ENCODE peak calls at places on chromosomes 12 and 14, in four cellular contexts. B, Z, F and I are unnamed samples.

GRCh38 chr14:100669011-100669412 is 57.7 kb upstream of the DLK1 start:
- DNase-seq in B (no peak), Z (no peak), F (no peak), I (no peak)

GRCh38 chr14:73763396-73763795 is 49.2 kb upstream of the PNMA1 start:
- DNase-seq in B (peak), Z (no peak), F (no peak), I (no peak)

GRCh38 chr12:51533799-51534198 is 57.2 kb upstream of the SCN8A start:
- DNase-seq in B (no peak), Z (no peak), F (no peak), I (no peak)

GRCh38 chr14:31990959-31991541 is 86.1 kb upstream of the ARHGAP5 start:
- DNase-seq in B (peak), Z (no peak), F (no peak), I (no peak)

GRCh38 chr12:53480425-53481107 is 18.7 kb downstream of the MAP3K12 start:
- DNase-seq in B (no peak), Z (no peak), F (no peak), I (no peak)

GRCh38 chr14:90691627-90692026 is 124.6 kb downstream of the TTC7B start:
- DNase-seq in B (no peak), Z (no peak), F (no peak), I (no peak)

GRCh38 chr12:49293056-49293956 is 1.6 kb upstream of the PRPH start:
- DNase-seq in B (no peak), Z (no peak), F (no peak), I (peak)

GRCh38 chr12:54036620-54037359 is 3.9 kb downstream of the HOXC5 start:
- DNase-seq in B (no peak), Z (no peak), F (no peak), I (no peak)

GRCh38 chr12:50661300-50662120 is 102.4 kb upstream of the ATF1 start:
- DNase-seq in B (no peak), Z (no peak), F (peak), I (no peak)

GRCh38 chr12:107319536-107320030 is 226.2 kb upstream of the CRY1 start:
- DNase-seq in B (no peak), Z (no peak), F (no peak), I (no peak)

GRCh38 chr12:42235426-42235825 is 2.6 kb downstream of the YAF2 start:
- DNase-seq in B (no peak), Z (no peak), F (no peak), I (no peak)

GRCh38 chr14:105448706-105449111 is 25.9 kb upstream of the CRIP2 start:
- DNase-seq in B (peak), Z (peak), F (no peak), I (peak)

GRCh38 chr12:6056406-6057211 is 67.9 kb downstream of the VWF start:
- DNase-seq in B (peak), Z (peak), F (no peak), I (peak)

GRCh38 chr14:105185001-105185400 is 3.9 kb upstream of the NUDT14 start:
- DNase-seq in B (no peak), Z (no peak), F (no peak), I (no peak)

GRCh38 chr12:46515829-46516228 is 143.3 kb upstream of the SLC38A2 start:
- DNase-seq in B (no peak), Z (no peak), F (no peak), I (no peak)

GRCh38 chr12:26188132-26188531 is 7.2 kb upstream of the SSPN start:
- DNase-seq in B (no peak), Z (no peak), F (no peak), I (no peak)

GRCh38 chr14:35851823-35852222 is 25.7 kb downstream of the BRMS1L start:
- DNase-seq in B (no peak), Z (no peak), F (no peak), I (no peak)

GRCh38 chr14:76768201-76768656 is 7.0 kb downstream of the VASH1 start:
- DNase-seq in B (no peak), Z (peak), F (peak), I (no peak)

GRCh38 chr12:1870998-1871917 is 47.2 kb downstream of the CACNA2D4 start:
- DNase-seq in B (no peak), Z (no peak), F (no peak), I (no peak)

GRCh38 chr12:73418541-73418940 is 1119.1 kb upstream of the ATXN7L3B start:
- DNase-seq in B (no peak), Z (no peak), F (no peak), I (no peak)

GRCh38 chr14:99581371-99581770 is 22.6 kb downstream of the CCDC85C start:
- DNase-seq in B (no peak), Z (no peak), F (no peak), I (no peak)

GRCh38 chr12:130504110-130504835 is 166.6 kb downstream of the PIWIL1 start:
- DNase-seq in B (no peak), Z (no peak), F (no peak), I (no peak)

GRCh38 chr12:20366776-20367409 is 1.4 kb upstream of the PDE3A start:
- DNase-seq in B (no peak), Z (no peak), F (no peak), I (no peak)

GRCh38 chr14:105536691-105537579 is 10.6 kb downstream of the TMEM121 start:
- DNase-seq in B (no peak), Z (no peak), F (no peak), I (no peak)

GRCh38 chr14:104355949-104356737 is 217.8 kb downstream of the KIF26A start:
- DNase-seq in B (no peak), Z (no peak), F (no peak), I (no peak)

GRCh38 chr12:124967016-124967739 is 21.8 kb downstream of the DHX37 start:
- DNase-seq in B (no peak), Z (no peak), F (no peak), I (no peak)

GRCh38 chr12:47844264-47845020 is 24.7 kb upstream of the HDAC7 start:
- DNase-seq in B (no peak), Z (no peak), F (no peak), I (no peak)

GRCh38 chr12:118271770-118272417 is 100.8 kb downstream of the TAOK3 start:
- DNase-seq in B (no peak), Z (no peak), F (no peak), I (no peak)

GRCh38 chr14:105477659-105478623 is 3.3 kb downstream of the CRIP2 start:
- DNase-seq in B (no peak), Z (peak), F (no peak), I (no peak)

DNA sequence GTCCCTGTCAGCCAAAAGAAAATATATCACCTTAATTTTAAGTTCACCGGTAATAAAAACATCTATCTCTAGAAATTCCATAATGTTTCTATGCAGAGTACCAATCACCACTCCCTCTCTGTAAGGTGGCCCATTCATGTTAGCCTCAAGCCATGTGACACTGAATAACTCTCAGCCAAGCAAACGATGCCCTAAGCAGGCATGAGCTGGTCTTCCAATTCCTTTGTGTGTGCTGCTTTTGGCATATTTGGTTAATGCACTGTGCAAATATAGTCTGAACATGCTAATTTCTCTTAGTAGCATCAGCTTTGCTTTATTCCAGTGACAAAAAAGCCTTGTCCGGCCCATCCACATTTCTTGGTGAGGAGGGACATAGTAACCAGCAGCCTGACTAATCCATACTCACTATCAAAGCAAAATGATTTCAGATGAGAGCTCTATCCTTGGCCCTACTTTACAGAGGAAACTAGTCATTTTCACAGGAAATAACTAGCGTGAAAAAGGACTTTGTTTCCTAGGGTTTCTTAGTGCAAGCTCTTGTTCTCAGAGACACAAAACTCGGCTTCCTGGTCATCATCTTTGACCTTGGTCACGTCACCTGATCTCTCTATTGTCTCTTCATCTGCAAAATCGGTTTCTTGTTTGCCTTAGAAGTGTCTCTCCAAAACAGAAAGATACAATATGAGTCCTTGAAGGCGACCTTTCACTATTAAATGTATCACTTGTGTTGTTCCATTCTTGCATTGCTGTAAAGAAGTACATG is 59.2 kb upstream of the RTRAF start:
- DNase-seq in B (no peak), Z (no peak), F (no peak), I (no peak)
- TF ChIP-seq CBX5 in B (no peak), Z (no peak), F (no peak), I (no peak)

GRCh38 chr12:88108021-88108420 is 33.9 kb downstream of the CEP290 start:
- DNase-seq in B (no peak), Z (no peak), F (no peak), I (no peak)

GRCh38 chr12:88113871-88114270 is 28.0 kb downstream of the CEP290 start:
- DNase-seq in B (no peak), Z (no peak), F (no peak), I (no peak)

GRCh38 chr12:88111074-88111652 is 30.7 kb downstream of the CEP290 start:
- DNase-seq in B (peak), Z (no peak), F (peak), I (no peak)
- TF ChIP-seq CBX5 in B (no peak), Z (no peak), F (no peak), I (no peak)

DNA sequence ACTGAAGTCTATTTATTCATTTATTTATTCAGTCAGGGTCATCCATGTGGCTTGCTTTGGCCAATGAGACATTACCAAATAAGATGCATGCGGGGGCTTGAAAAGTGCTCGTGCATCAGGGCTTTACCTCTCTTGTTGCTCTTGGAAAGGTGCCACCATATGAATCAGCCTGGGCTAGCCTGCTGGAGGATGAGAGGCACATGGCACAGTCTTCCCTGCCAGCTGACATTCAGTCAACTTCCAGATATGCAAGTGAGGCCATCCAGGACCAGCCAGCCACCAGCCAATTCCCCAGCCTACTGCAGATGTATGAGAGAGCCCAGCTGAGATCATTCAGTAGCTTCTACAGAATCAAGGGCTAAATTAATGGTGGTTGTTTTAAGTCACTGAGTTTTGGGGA is 105.2 kb upstream of the RPH3A start:
- DNase-seq in B (no peak), Z (no peak), F (no peak), I (no peak)
- TF ChIP-seq CBX5 in B (no peak), Z (no peak), F (no peak), I (no peak)

GRCh38 chr14:81710232-81710845 is 176.7 kb upstream of the SEL1L start:
- DNase-seq in B (peak), Z (no peak), F (peak), I (no peak)
- TF ChIP-seq CBX5 in B (no peak), Z (no peak), F (no peak), I (no peak)